ENCODE peak calls at places on chromosomes 2 and 18, in six cellular contexts. N, R, Q, I, B and O are unnamed samples. For H3K4me1, the result is how much of the 10 kb centered on the place peaks cover.

GRCh38 chr2:239158641-239159475 is 242.0 kb downstream of the HDAC4 start:
- DNase-seq in I (no peak), N (peak), Q (peak), B (peak), R (no peak), O (no peak)

GRCh38 chr2:132676999-132677398 is 7.0 kb upstream of the LYPD1 start:
- DNase-seq in B (no peak), R (no peak), I (peak), N (no peak), Q (no peak), O (no peak)

GRCh38 chr2:24559714-24560113 is 68.7 kb downstream of the NCOA1 start:
- DNase-seq in Q (no peak), N (no peak), R (no peak), B (no peak), I (peak), O (no peak)

GRCh38 chr2:201130524-201131186 is 14.7 kb downstream of the CFLAR start:
- DNase-seq in I (no peak), B (no peak), Q (peak), R (no peak), N (no peak), O (no peak)

GRCh38 chr2:134258684-134259408 is 5.0 kb downstream of the MGAT5 start:
- DNase-seq in R (no peak), N (peak), I (no peak), Q (no peak), B (peak), O (no peak)

GRCh38 chr2:6952116-6952515 is 34.9 kb downstream of the RNF144A start:
- DNase-seq in N (no peak), R (no peak), B (no peak), Q (no peak), I (no peak), O (no peak)

GRCh38 chr18:29154758-29155725 is 978.1 kb upstream of the CDH2 start:
- DNase-seq in R (peak), N (no peak), B (no peak), Q (peak), I (no peak), O (no peak)

GRCh38 chr2:57376985-57377384 is 669.6 kb upstream of the VRK2 start:
- DNase-seq in N (no peak), I (peak), R (no peak), Q (peak), B (no peak), O (no peak)

GRCh38 chr18:76923485-76924085 is 101.2 kb downstream of the ZNF236 start:
- DNase-seq in R (no peak), I (peak), B (peak), N (no peak), Q (peak), O (no peak)

GRCh38 chr18:35526476-35527120 is 28.8 kb upstream of the INO80C start:
- DNase-seq in B (peak), Q (no peak), I (peak), N (no peak), R (no peak), O (no peak)

GRCh38 chr18:29154196-29154757 is 977.3 kb upstream of the CDH2 start:
- DNase-seq in R (no peak), I (no peak), N (no peak), B (no peak), Q (peak), O (no peak)

GRCh38 chr2:148599112-148599991 is 45.2 kb upstream of the EPC2 start:
- DNase-seq in I (peak), B (no peak), Q (no peak), N (no peak), R (no peak), O (no peak)

GRCh38 chr2:120352701-120353590 is 7.0 kb downstream of the INHBB start:
- DNase-seq in B (no peak), N (no peak), Q (no peak), I (no peak), R (no peak), O (no peak)

GRCh38 chr2:57049273-57049672 is 865.5 kb downstream of the CCDC85A start:
- DNase-seq in N (no peak), Q (no peak), B (no peak), I (no peak), R (no peak), O (no peak)

GRCh38 chr2:224217962-224218347 is 178.9 kb upstream of the SERPINE2 start:
- DNase-seq in R (no peak), N (no peak), I (no peak), Q (no peak), B (no peak), O (peak)

GRCh38 chr2:57802243-57802642 is 244.4 kb upstream of the VRK2 start:
- DNase-seq in N (no peak), B (no peak), R (no peak), Q (no peak), I (no peak), O (no peak)

GRCh38 chr18:59874166-59874565 is 25.6 kb upstream of the PMAIP1 start:
- DNase-seq in I (no peak), B (no peak), Q (peak), R (no peak), N (no peak), O (no peak)

GRCh38 chr2:207467716-207468347 is 61.9 kb upstream of the CREB1 start:
- DNase-seq in R (no peak), B (no peak), I (no peak), N (no peak), Q (no peak), O (no peak)

GRCh38 chr2:70607121-70607551 is 53.5 kb upstream of the TGFA start:
- DNase-seq in N (no peak), Q (no peak), I (no peak), R (no peak), B (no peak), O (no peak)

GRCh38 chr2:188383158-188383557 is 91.5 kb downstream of the GULP1 start:
- DNase-seq in I (no peak), R (no peak), N (no peak), B (no peak), Q (no peak), O (no peak)

GRCh38 chr2:28588231-28588725 is 92.4 kb downstream of the PLB1 start:
- DNase-seq in N (no peak), R (no peak), Q (no peak), I (no peak), B (no peak), O (no peak)

GRCh38 chr2:148770047-148770446 is 105.0 kb upstream of the KIF5C start:
- DNase-seq in N (no peak), Q (no peak), R (no peak), I (no peak), B (no peak), O (no peak)

GRCh38 chr18:10052871-10053270 is 139.1 kb downstream of the VAPA start:
- DNase-seq in R (no peak), B (no peak), Q (no peak), I (no peak), N (no peak), O (no peak)

GRCh38 chr2:80147690-80148089 is 156.9 kb downstream of the LRRTM1 start:
- DNase-seq in N (no peak), R (no peak), B (no peak), I (no peak), Q (no peak), O (no peak)

GRCh38 chr2:205700331-205701132 is 18.2 kb downstream of the NRP2 start:
- DNase-seq in R (no peak), I (no peak), B (peak), N (no peak), Q (peak), O (no peak)

GRCh38 chr2:7674606-7675005 is 757.4 kb downstream of the RNF144A start:
- DNase-seq in R (no peak), Q (no peak), I (no peak), N (no peak), B (no peak), O (no peak)

GRCh38 chr2:158042666-158043065 is 59.0 kb upstream of the UPP2 start:
- DNase-seq in I (peak), B (no peak), Q (no peak), N (peak), R (no peak), O (no peak)

GRCh38 chr2:154992826-154993225 is 294.3 kb downstream of the KCNJ3 start:
- DNase-seq in I (no peak), R (no peak), B (no peak), N (no peak), Q (no peak), O (no peak)

GRCh38 chr2:36367497-36368353 is 12.1 kb downstream of the CRIM1 start:
- DNase-seq in R (no peak), Q (peak), B (no peak), I (peak), N (no peak), O (no peak)
- H3K4me1 ChIP-seq in R (under half), Q (half or more), B (under half), I (half or more), N (half or more), O (under half)

DNA sequence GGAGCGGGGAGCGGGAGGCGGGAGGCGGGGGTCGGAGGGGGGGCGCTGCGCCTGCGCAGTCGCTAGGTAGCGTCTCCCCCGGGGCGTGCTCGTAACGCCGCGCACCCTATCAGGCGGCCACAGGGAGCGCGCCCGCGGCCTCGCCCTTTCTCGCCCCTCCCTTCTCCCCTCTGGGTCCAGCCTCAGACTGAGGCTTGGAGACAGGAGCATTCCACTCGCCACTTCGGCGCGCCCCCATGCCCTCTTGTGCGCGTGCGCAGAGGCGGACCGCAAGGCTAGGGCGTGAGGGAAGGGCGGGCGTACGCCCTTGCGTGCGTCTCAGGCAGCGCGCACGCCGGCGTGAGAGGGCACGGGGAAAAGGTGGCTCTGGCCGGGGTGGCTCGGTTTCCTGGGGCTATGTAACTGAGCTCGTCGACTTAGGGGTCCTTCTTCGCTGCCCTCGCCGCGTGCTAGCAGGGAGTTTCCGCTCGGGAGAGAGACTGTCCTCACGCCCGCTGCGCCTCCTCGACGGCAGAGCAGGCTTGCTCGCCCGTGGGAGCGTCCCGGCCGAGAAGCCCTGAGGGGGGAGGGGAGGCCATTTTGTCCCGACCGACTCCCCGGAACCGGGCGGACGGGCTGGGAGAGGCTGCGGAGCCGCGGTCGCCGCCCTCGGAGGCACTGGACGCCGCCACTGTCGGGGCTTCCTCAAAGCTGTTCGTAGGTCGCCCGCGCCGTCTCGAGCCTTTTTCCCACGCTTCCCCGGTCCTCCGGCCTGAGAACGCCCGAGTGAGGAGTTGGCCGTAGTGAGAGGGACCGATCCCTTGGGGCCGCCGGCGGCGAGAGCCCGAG is at the start of gene RAB10:
- DNase-seq in B (peak), I (peak), N (peak), Q (peak), R (peak), O (peak)
- TF ChIP-seq CTCF in B (peak), I (no peak), N (peak), Q (no peak), R (no peak), O (no peak)

DNA sequence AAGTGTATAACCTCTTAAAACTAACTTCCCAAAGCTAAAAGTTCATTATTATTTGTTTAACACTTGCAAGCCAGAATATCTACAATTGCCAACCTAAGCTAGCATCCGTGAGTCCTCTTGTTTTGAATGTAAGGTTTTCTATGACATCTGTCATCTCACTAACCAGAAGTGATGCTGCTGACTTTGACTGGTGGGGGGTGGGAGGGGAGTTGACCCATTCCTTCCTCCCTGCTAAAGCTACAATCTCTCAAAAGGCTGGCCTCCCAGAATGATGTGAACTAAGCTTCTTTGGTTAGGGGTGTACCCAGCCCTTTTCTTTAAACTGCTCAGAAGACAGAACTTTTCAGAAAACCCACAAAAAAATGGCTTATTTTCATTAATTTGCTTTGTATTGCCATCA is 280.6 kb downstream of the ZEB2 start:
- DNase-seq in R (no peak), Q (no peak), I (no peak), N (no peak), B (no peak), O (no peak)
- H3K4me1 ChIP-seq in R (under half), Q (under half), I (under half), N (under half), B (under half), O (under half)

GRCh38 chr2:130884503-130884902 is 47.8 kb downstream of the ARHGEF4 start:
- DNase-seq in N (no peak), B (no peak), R (no peak), Q (no peak), I (no peak), O (no peak)
- TF ChIP-seq CTCF in N (no peak), B (no peak), R (no peak), Q (no peak), I (no peak), O (no peak)